ENCODE peak calls at places on chromosomes 1 and 21, in seven cellular contexts. One of them, this sample, is unnamed.

GRCh38 chr1:187648091-187648490 is 819.3 kb downstream of the PLA2G4A start:
- DNase-seq in tibial nerve: no peak
- DNase-seq in endothelial cell of umbilical vein: no peak
- DNase-seq in body of pancreas: no peak
- DNase-seq in HepG2: no peak
- DNase-seq in IMR-90: no peak
- DNase-seq in prostate gland: no peak
- DNase-seq in this sample: no peak

GRCh38 chr1:3349161-3349967 is 105.1 kb upstream of the ARHGEF16 start:
- DNase-seq in tibial nerve: no peak
- DNase-seq in body of pancreas: no peak
- DNase-seq in IMR-90: no peak
- DNase-seq in HepG2: peak
- DNase-seq in prostate gland: no peak
- DNase-seq in endothelial cell of umbilical vein: no peak
- DNase-seq in this sample: no peak

GRCh38 chr1:160394673-160395072 is 5.7 kb upstream of the VANGL2 start:
- DNase-seq in HepG2: no peak
- DNase-seq in prostate gland: no peak
- DNase-seq in tibial nerve: no peak
- DNase-seq in IMR-90: no peak
- DNase-seq in endothelial cell of umbilical vein: no peak
- DNase-seq in body of pancreas: no peak
- DNase-seq in this sample: no peak

GRCh38 chr1:212256404-212256803 is 28.8 kb upstream of the PPP2R5A start:
- DNase-seq in body of pancreas: no peak
- DNase-seq in HepG2: no peak
- DNase-seq in endothelial cell of umbilical vein: no peak
- DNase-seq in IMR-90: no peak
- DNase-seq in prostate gland: no peak
- DNase-seq in tibial nerve: no peak
- DNase-seq in this sample: no peak

GRCh38 chr1:48645883-48646282 is 130.8 kb downstream of the BEND5 start:
- DNase-seq in body of pancreas: no peak
- DNase-seq in IMR-90: no peak
- DNase-seq in prostate gland: no peak
- DNase-seq in tibial nerve: no peak
- DNase-seq in HepG2: no peak
- DNase-seq in endothelial cell of umbilical vein: no peak
- DNase-seq in this sample: peak

GRCh38 chr1:82227696-82228095 is 427.0 kb downstream of the ADGRL2 start:
- DNase-seq in IMR-90: no peak
- DNase-seq in prostate gland: peak
- DNase-seq in tibial nerve: peak
- DNase-seq in HepG2: no peak
- DNase-seq in body of pancreas: no peak
- DNase-seq in endothelial cell of umbilical vein: peak
- DNase-seq in this sample: no peak

GRCh38 chr1:110243146-110243545 is 33.0 kb downstream of the KCNC4 start:
- DNase-seq in body of pancreas: no peak
- DNase-seq in prostate gland: no peak
- DNase-seq in tibial nerve: no peak
- DNase-seq in IMR-90: no peak
- DNase-seq in HepG2: no peak
- DNase-seq in endothelial cell of umbilical vein: no peak
- DNase-seq in this sample: no peak

GRCh38 chr1:95640746-95641145 is 406.7 kb downstream of the RWDD3 start:
- DNase-seq in tibial nerve: peak
- DNase-seq in IMR-90: no peak
- DNase-seq in endothelial cell of umbilical vein: peak
- DNase-seq in body of pancreas: peak
- DNase-seq in prostate gland: peak
- DNase-seq in HepG2: peak
- DNase-seq in this sample: no peak

GRCh38 chr1:229181419-229181818 is 89.5 kb upstream of the RAB4A start:
- DNase-seq in prostate gland: no peak
- DNase-seq in tibial nerve: no peak
- DNase-seq in HepG2: no peak
- DNase-seq in IMR-90: no peak
- DNase-seq in endothelial cell of umbilical vein: no peak
- DNase-seq in body of pancreas: no peak
- DNase-seq in this sample: no peak

GRCh38 chr1:184299076-184299790 is 87.6 kb upstream of the C1orf21 start:
- DNase-seq in endothelial cell of umbilical vein: peak
- DNase-seq in HepG2: no peak
- DNase-seq in IMR-90: peak
- DNase-seq in tibial nerve: peak
- DNase-seq in prostate gland: no peak
- DNase-seq in body of pancreas: no peak
- DNase-seq in this sample: no peak

GRCh38 chr1:237041795-237042466 is at the start of gene RYR2:
- DNase-seq in endothelial cell of umbilical vein: no peak
- DNase-seq in tibial nerve: no peak
- DNase-seq in HepG2: no peak
- DNase-seq in body of pancreas: peak
- DNase-seq in prostate gland: no peak
- DNase-seq in IMR-90: no peak
- DNase-seq in this sample: no peak

GRCh38 chr1:6157528-6158174 is 22.5 kb downstream of the CHD5 start:
- DNase-seq in prostate gland: peak
- DNase-seq in endothelial cell of umbilical vein: no peak
- DNase-seq in tibial nerve: no peak
- DNase-seq in body of pancreas: no peak
- DNase-seq in IMR-90: peak
- DNase-seq in HepG2: peak
- DNase-seq in this sample: no peak

GRCh38 chr1:2212167-2212541 is 16.0 kb upstream of the SKI start:
- DNase-seq in endothelial cell of umbilical vein: no peak
- DNase-seq in HepG2: no peak
- DNase-seq in prostate gland: no peak
- DNase-seq in tibial nerve: no peak
- DNase-seq in body of pancreas: no peak
- DNase-seq in IMR-90: peak
- DNase-seq in this sample: no peak

GRCh38 chr1:218813247-218813646 is 360.4 kb upstream of the LYPLAL1 start:
- DNase-seq in endothelial cell of umbilical vein: no peak
- DNase-seq in prostate gland: no peak
- DNase-seq in tibial nerve: no peak
- DNase-seq in HepG2: no peak
- DNase-seq in body of pancreas: no peak
- DNase-seq in IMR-90: peak
- DNase-seq in this sample: no peak

GRCh38 chr1:40887012-40887378 is 24.8 kb upstream of the CITED4 start:
- DNase-seq in IMR-90: no peak
- DNase-seq in body of pancreas: no peak
- DNase-seq in endothelial cell of umbilical vein: no peak
- DNase-seq in HepG2: no peak
- DNase-seq in prostate gland: no peak
- DNase-seq in tibial nerve: no peak
- DNase-seq in this sample: no peak
- TF ChIP-seq POLR2A in IMR-90: no peak
- TF ChIP-seq POLR2A in body of pancreas: no peak
- TF ChIP-seq POLR2A in endothelial cell of umbilical vein: no peak
- TF ChIP-seq POLR2A in HepG2: no peak
- TF ChIP-seq POLR2A in prostate gland: no peak
- TF ChIP-seq POLR2A in tibial nerve: no peak
- TF ChIP-seq POLR2A in this sample: no peak

DNA sequence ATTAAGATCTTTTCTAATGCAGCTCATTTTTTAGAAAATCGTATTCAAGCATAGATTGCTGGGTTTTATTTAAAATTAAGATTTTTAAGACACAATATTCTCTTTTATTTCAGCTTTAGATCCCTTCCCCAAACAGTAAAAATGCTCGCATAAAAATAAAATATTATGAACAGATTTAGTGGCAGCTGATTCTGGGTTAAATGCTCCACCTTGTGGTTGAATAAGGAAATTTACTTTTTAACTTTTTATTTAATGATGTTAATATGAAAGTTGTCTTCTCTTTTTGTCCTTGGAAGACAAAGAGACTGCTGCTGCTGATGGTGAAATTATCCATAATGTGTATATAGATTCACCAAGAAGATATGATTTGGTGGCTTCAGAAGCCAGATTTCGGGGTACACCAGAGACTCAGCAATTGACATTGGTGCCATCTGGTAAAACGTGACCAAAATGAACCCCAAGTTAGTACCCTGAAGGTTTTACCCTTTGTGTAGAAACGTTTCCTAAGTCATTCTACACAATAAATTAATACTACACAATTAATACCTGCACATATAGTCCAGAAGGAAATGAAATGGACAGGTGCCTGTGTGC is 128.0 kb downstream of the ADAMTS1 start:
- DNase-seq in IMR-90: peak
- DNase-seq in body of pancreas: no peak
- DNase-seq in endothelial cell of umbilical vein: peak
- DNase-seq in tibial nerve: no peak
- DNase-seq in HepG2: no peak
- DNase-seq in prostate gland: no peak
- DNase-seq in this sample: no peak
- TF ChIP-seq POLR2A in IMR-90: no peak
- TF ChIP-seq POLR2A in body of pancreas: no peak
- TF ChIP-seq POLR2A in endothelial cell of umbilical vein: no peak
- TF ChIP-seq POLR2A in tibial nerve: no peak
- TF ChIP-seq POLR2A in HepG2: no peak
- TF ChIP-seq POLR2A in prostate gland: no peak
- TF ChIP-seq POLR2A in this sample: no peak

GRCh38 chr1:156121441-156121840 is 6.9 kb downstream of the LMNA start:
- DNase-seq in prostate gland: no peak
- DNase-seq in tibial nerve: no peak
- DNase-seq in HepG2: no peak
- DNase-seq in IMR-90: no peak
- DNase-seq in endothelial cell of umbilical vein: no peak
- DNase-seq in body of pancreas: no peak
- DNase-seq in this sample: no peak

GRCh38 chr1:156123356-156124196 is 9.1 kb downstream of the LMNA start:
- DNase-seq in endothelial cell of umbilical vein: peak
- DNase-seq in prostate gland: peak
- DNase-seq in body of pancreas: peak
- DNase-seq in IMR-90: peak
- DNase-seq in HepG2: peak
- DNase-seq in tibial nerve: peak
- DNase-seq in this sample: peak

GRCh38 chr1:156122086-156122485 is 7.6 kb downstream of the LMNA start:
- DNase-seq in endothelial cell of umbilical vein: no peak
- DNase-seq in HepG2: no peak
- DNase-seq in IMR-90: no peak
- DNase-seq in tibial nerve: no peak
- DNase-seq in body of pancreas: no peak
- DNase-seq in prostate gland: no peak
- DNase-seq in this sample: no peak

GRCh38 chr1:156124557-156125483 is 10.3 kb downstream of the LMNA start:
- DNase-seq in HepG2: no peak
- DNase-seq in prostate gland: peak
- DNase-seq in endothelial cell of umbilical vein: no peak
- DNase-seq in tibial nerve: no peak
- DNase-seq in body of pancreas: no peak
- DNase-seq in IMR-90: no peak
- DNase-seq in this sample: no peak

GRCh38 chr1:156122519-156123355 is 8.2 kb downstream of the LMNA start:
- DNase-seq in tibial nerve: peak
- DNase-seq in body of pancreas: peak
- DNase-seq in prostate gland: peak
- DNase-seq in IMR-90: peak
- DNase-seq in HepG2: peak
- DNase-seq in endothelial cell of umbilical vein: peak
- DNase-seq in this sample: peak
- TF ChIP-seq POLR2A in tibial nerve: no peak
- TF ChIP-seq POLR2A in body of pancreas: peak
- TF ChIP-seq POLR2A in prostate gland: peak
- TF ChIP-seq POLR2A in IMR-90: peak
- TF ChIP-seq POLR2A in HepG2: no peak
- TF ChIP-seq POLR2A in endothelial cell of umbilical vein: peak
- TF ChIP-seq POLR2A in this sample: peak

GRCh38 chr1:207418336-207418735 is 35.8 kb upstream of the CR2 start:
- DNase-seq in tibial nerve: no peak
- DNase-seq in endothelial cell of umbilical vein: no peak
- DNase-seq in prostate gland: no peak
- DNase-seq in IMR-90: no peak
- DNase-seq in body of pancreas: no peak
- DNase-seq in HepG2: no peak
- DNase-seq in this sample: no peak

GRCh38 chr1:207412845-207413244 is 41.3 kb upstream of the CR2 start:
- DNase-seq in HepG2: no peak
- DNase-seq in body of pancreas: no peak
- DNase-seq in IMR-90: no peak
- DNase-seq in tibial nerve: no peak
- DNase-seq in prostate gland: no peak
- DNase-seq in endothelial cell of umbilical vein: no peak
- DNase-seq in this sample: no peak

GRCh38 chr1:207420109-207420508 is 34.0 kb upstream of the CR2 start:
- DNase-seq in prostate gland: no peak
- DNase-seq in tibial nerve: no peak
- DNase-seq in endothelial cell of umbilical vein: no peak
- DNase-seq in IMR-90: no peak
- DNase-seq in HepG2: no peak
- DNase-seq in body of pancreas: no peak
- DNase-seq in this sample: no peak

DNA sequence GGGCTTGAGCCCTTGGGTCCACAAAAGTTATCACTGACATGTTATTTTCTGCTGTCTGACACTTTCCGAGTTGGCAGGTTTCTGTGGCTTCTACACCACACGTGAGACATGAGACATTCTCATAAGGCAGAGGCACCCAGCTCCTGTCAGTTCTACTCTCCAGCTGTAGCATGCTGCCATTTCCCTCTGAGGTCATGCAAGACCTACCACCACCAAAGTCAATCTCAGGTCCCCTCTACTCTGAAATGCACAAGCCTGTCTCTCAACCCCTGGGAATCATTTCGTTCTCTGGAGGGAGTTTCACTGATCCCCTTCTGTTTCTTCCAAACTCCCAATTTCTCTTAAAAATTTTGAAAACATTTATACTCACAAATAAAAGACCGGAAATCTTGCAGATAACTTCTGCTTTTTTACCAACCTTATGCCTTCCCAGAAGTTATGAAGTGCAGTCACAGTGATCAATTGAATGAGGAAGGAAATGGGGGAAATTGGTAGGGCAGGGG is 39.5 kb upstream of the CR2 start:
- DNase-seq in HepG2: no peak
- DNase-seq in endothelial cell of umbilical vein: no peak
- DNase-seq in IMR-90: no peak
- DNase-seq in prostate gland: no peak
- DNase-seq in tibial nerve: no peak
- DNase-seq in body of pancreas: no peak
- DNase-seq in this sample: no peak
- TF ChIP-seq POLR2A in HepG2: no peak
- TF ChIP-seq POLR2A in endothelial cell of umbilical vein: no peak
- TF ChIP-seq POLR2A in IMR-90: no peak
- TF ChIP-seq POLR2A in prostate gland: no peak
- TF ChIP-seq POLR2A in tibial nerve: no peak
- TF ChIP-seq POLR2A in body of pancreas: no peak
- TF ChIP-seq POLR2A in this sample: no peak